ENCODE peak calls at places on chromosomes 2 and 18, in seven cellular contexts. N, I, M, O, H, E and X are unnamed samples.
A peak's percentile ranks its signal among the peaks of the same experiment; 100 is the strongest.

GRCh38 chr2:180334514-180334913 is 327.4 kb upstream of the CWC22 start:
- DNase-seq in N (no peak), I (no peak), M (no peak), O (no peak), H (no peak), E (no peak), X (no peak)

GRCh38 chr2:120389036-120389391 is 43.1 kb downstream of the INHBB start:
- DNase-seq in N (no peak), I (no peak), M (no peak), O (no peak), H (no peak), E (no peak), X (no peak)

GRCh38 chr2:58757971-58758370 is 516.8 kb upstream of the FANCL start:
- DNase-seq in N (no peak), I (no peak), M (no peak), O (no peak), H (no peak), E (no peak), X (no peak)

GRCh38 chr2:105490956-105491355 is 92.1 kb upstream of the FHL2 start:
- DNase-seq in N (no peak), I (no peak), M (no peak), O (no peak), H (no peak), E (no peak), X (peak; percentile 56)

GRCh38 chr18:54444309-54444914 is 86.7 kb downstream of the C18orf54 start:
- DNase-seq in N (no peak), I (peak; percentile 24), M (peak; percentile 46), O (no peak), H (peak; percentile 20), E (peak; percentile 54), X (no peak)

GRCh38 chr2:231933916-231934401 is 7.8 kb upstream of the NPPC start:
- DNase-seq in N (no peak), I (no peak), M (no peak), O (no peak), H (no peak), E (no peak), X (no peak)

GRCh38 chr2:53633441-53633840 is 134.2 kb upstream of the CHAC2 start:
- DNase-seq in N (no peak), I (no peak), M (no peak), O (no peak), H (no peak), E (peak; percentile 83), X (no peak)

GRCh38 chr2:159658887-159659437 is 42.6 kb upstream of the BAZ2B start:
- DNase-seq in N (no peak), I (no peak), M (peak; percentile 83), O (no peak), H (no peak), E (no peak), X (no peak)

GRCh38 chr2:200397785-200398184 is 91.3 kb downstream of the SPATS2L start:
- DNase-seq in N (no peak), I (no peak), M (no peak), O (no peak), H (no peak), E (peak; percentile 78), X (no peak)

GRCh38 chr2:119111115-119111975 is 47.2 kb downstream of the C1QL2 start:
- DNase-seq in N (no peak), I (no peak), M (no peak), O (no peak), H (no peak), E (no peak), X (no peak)